ENCODE peak calls at places on chromosomes 12 and 14, in six cellular contexts. S is Peyer's patch, W is transverse colon, M is endodermal cell, I is Panc1, P is ovary. Q is an unnamed sample.

GRCh38 chr12:27844427-27845090 is 64.5 kb upstream of the MANSC4 start:
- DNase-seq in S (no peak), W (no peak), M (no peak), I (no peak), P (no peak), Q (no peak)

GRCh38 chr12:10457760-10458159 is 4.6 kb upstream of the KLRC1 start:
- DNase-seq in S (no peak), W (no peak), M (peak), I (no peak), P (no peak), Q (no peak)

GRCh38 chr12:89453579-89453978 is 71.0 kb downstream of the GALNT4 start:
- DNase-seq in S (no peak), W (no peak), M (no peak), I (no peak), P (no peak), Q (no peak)

GRCh38 chr12:79252358-79253075 is 387.9 kb downstream of the SYT1 start:
- DNase-seq in S (no peak), W (no peak), M (no peak), I (no peak), P (no peak), Q (no peak)

GRCh38 chr12:25083211-25083610 is 111.7 kb downstream of the DNAI7 start:
- DNase-seq in S (no peak), W (no peak), M (no peak), I (no peak), P (no peak), Q (no peak)

GRCh38 chr12:45273717-45274271 is 57.9 kb downstream of the ANO6 start:
- DNase-seq in S (no peak), W (no peak), M (no peak), I (peak), P (no peak), Q (no peak)

GRCh38 chr12:18275974-18276373 is 14.7 kb downstream of the PIK3C2G start:
- DNase-seq in S (no peak), W (no peak), M (no peak), I (no peak), P (no peak), Q (no peak)

GRCh38 chr12:18824287-18824686 is 86.4 kb downstream of the CAPZA3 start:
- DNase-seq in S (no peak), W (no peak), M (no peak), I (no peak), P (no peak), Q (no peak)

GRCh38 chr12:25186788-25187397 is 8.1 kb downstream of the DNAI7 start:
- DNase-seq in S (no peak), W (no peak), M (no peak), I (no peak), P (no peak), Q (no peak)

GRCh38 chr14:103748539-103748867 is 32.9 kb downstream of the ZFYVE21 start:
- DNase-seq in S (no peak), W (no peak), M (no peak), I (no peak), P (no peak), Q (no peak)

GRCh38 chr12:76055393-76055792 is 23.8 kb upstream of the PHLDA1 start:
- DNase-seq in S (no peak), W (no peak), M (no peak), I (no peak), P (no peak), Q (no peak)

GRCh38 chr14:49193365-49194050 is 392.7 kb downstream of the RPS29 start:
- DNase-seq in S (no peak), W (no peak), M (no peak), I (no peak), P (no peak), Q (no peak)

GRCh38 chr12:30706476-30706875 is 10.8 kb upstream of the IPO8 start:
- DNase-seq in S (no peak), W (no peak), M (no peak), I (no peak), P (no peak), Q (no peak)

GRCh38 chr14:99571303-99571986 is 32.6 kb downstream of the CCDC85C start:
- DNase-seq in S (peak), W (peak), M (no peak), I (no peak), P (no peak), Q (no peak)

GRCh38 chr14:102916347-102917055 is 6.0 kb upstream of the AMN start:
- DNase-seq in S (no peak), W (no peak), M (no peak), I (no peak), P (no peak), Q (no peak)

GRCh38 chr14:92288994-92289393 is 34.0 kb upstream of the SLC24A4 start:
- DNase-seq in S (no peak), W (no peak), M (no peak), I (no peak), P (no peak), Q (no peak)

GRCh38 chr14:24612186-24612585 is 2.7 kb upstream of the GZMH start:
- DNase-seq in S (no peak), W (no peak), M (no peak), I (no peak), P (no peak), Q (no peak)

GRCh38 chr12:44716681-44717080 is 159.4 kb downstream of the NELL2 start:
- DNase-seq in S (no peak), W (no peak), M (no peak), I (no peak), P (no peak), Q (no peak)

GRCh38 chr12:75390156-75390898 is 562 bp upstream of the GLIPR1L2 start:
- DNase-seq in S (no peak), W (no peak), M (no peak), I (no peak), P (no peak), Q (no peak)

GRCh38 chr14:53925201-53925766 is 31.3 kb downstream of the BMP4 start:
- DNase-seq in S (no peak), W (no peak), M (no peak), I (no peak), P (no peak), Q (no peak)
- H3K27ac ChIP-seq in S (no peak), W (no peak), M (no peak), I (no peak), P (no peak), Q (no peak)

DNA sequence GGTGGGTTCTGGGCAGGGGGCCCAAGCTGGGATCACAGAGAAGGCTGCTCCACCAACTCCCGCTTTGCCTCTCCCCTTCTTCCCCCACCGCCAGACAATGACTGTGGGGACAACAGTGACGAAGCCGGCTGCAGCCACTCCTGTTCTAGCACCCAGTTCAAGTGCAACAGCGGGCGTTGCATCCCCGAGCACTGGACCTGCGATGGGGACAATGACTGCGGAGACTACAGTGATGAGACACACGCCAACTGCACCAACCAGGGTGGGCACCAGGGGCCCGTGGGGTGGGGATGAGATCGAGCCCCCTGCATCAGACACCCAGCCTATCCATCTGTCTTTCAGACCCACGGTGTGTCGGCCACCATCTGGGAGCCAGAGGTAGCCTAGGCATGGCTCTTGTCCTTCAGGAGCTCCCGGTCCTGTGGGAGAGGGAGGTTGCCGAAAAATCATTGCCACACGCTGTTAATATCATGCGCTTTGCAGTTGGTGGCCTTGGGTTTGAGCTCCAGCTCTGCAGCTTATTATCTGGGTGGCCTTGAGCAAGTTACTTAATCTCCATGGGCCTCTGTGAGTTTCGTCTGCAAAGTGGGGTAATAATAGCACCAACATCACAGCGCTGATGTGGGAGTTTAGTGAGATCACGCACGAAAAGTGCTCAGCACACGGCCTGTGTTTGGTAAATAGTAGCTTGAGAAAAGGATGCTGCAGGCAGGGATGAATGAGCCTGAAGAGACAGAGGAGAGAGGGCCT is 21.8 kb upstream of the LRP1-AS start:
- DNase-seq in S (no peak), W (no peak), M (no peak), I (no peak), P (peak), Q (no peak)
- H3K27ac ChIP-seq in S (no peak), W (no peak), M (no peak), I (no peak), P (peak), Q (no peak)

GRCh38 chr14:100608064-100608463 is 20.8 kb upstream of the BEGAIN start:
- DNase-seq in S (no peak), W (no peak), M (no peak), I (no peak), P (no peak), Q (no peak)

GRCh38 chr14:100609941-100610391 is 22.7 kb upstream of the BEGAIN start:
- DNase-seq in S (peak), W (no peak), M (peak), I (no peak), P (no peak), Q (no peak)

GRCh38 chr14:100607611-100607956 is 20.4 kb upstream of the BEGAIN start:
- DNase-seq in S (no peak), W (peak), M (peak), I (no peak), P (no peak), Q (no peak)

GRCh38 chr14:100609331-100609870 is 22.2 kb upstream of the BEGAIN start:
- DNase-seq in S (no peak), W (no peak), M (peak), I (no peak), P (no peak), Q (no peak)

GRCh38 chr14:100608586-100609330 is 21.5 kb upstream of the BEGAIN start:
- DNase-seq in S (peak), W (peak), M (peak), I (no peak), P (no peak), Q (no peak)
- H3K27ac ChIP-seq in S (no peak), W (no peak), M (no peak), I (no peak), P (no peak), Q (no peak)

GRCh38 chr14:95261616-95262510 is 57.8 kb downstream of the CLMN start:
- DNase-seq in S (no peak), W (no peak), M (no peak), I (no peak), P (no peak), Q (no peak)
- H3K27ac ChIP-seq in S (no peak), W (no peak), M (no peak), I (peak), P (no peak), Q (peak)

GRCh38 chr12:130513572-130513971 is 175.9 kb downstream of the PIWIL1 start:
- DNase-seq in S (no peak), W (no peak), M (no peak), I (no peak), P (no peak), Q (no peak)
- H3K27ac ChIP-seq in S (no peak), W (no peak), M (no peak), I (no peak), P (no peak), Q (no peak)

GRCh38 chr12:131720921-131721320 is 10.0 kb downstream of the SFSWAP start:
- DNase-seq in S (no peak), W (no peak), M (peak), I (no peak), P (no peak), Q (no peak)
- H3K27ac ChIP-seq in S (no peak), W (no peak), M (no peak), I (no peak), P (no peak), Q (no peak)

GRCh38 chr12:54413284-54414190 is 5.5 kb downstream of the ITGA5 start:
- DNase-seq in S (no peak), W (peak), M (peak), I (no peak), P (no peak), Q (no peak)

GRCh38 chr12:54414191-54414525 is 4.9 kb downstream of the ITGA5 start:
- DNase-seq in S (no peak), W (no peak), M (no peak), I (no peak), P (no peak), Q (no peak)

GRCh38 chr12:54411398-54412241 is 7.4 kb downstream of the ITGA5 start:
- DNase-seq in S (no peak), W (peak), M (peak), I (peak), P (no peak), Q (peak)

GRCh38 chr12:54412348-54412747 is 6.7 kb downstream of the ITGA5 start:
- DNase-seq in S (no peak), W (no peak), M (peak), I (no peak), P (no peak), Q (no peak)

DNA sequence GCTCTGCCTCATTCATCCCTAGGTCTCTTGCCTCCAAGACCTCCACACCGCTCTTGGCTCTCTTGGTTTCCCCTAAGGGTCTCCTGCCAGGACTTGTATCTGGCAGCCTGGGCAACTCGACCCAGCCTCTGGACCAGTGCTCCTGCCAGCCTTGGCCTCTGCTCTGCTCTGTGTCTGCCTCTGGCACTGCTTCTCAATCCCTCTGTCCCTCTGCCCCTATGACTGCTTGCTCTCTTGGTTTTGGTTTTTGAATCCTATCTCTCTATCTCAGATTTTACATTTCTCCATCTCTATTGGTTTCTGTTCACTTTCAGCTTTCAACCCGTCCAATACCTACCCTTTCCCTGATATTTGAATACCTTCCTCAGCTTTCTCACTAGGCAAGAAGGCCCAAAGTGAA is 6.3 kb downstream of the ITGA5 start:
- DNase-seq in S (no peak), W (no peak), M (peak), I (no peak), P (no peak), Q (no peak)
- H3K27ac ChIP-seq in S (peak), W (peak), M (no peak), I (no peak), P (peak), Q (peak)